ENCODE peak calls at places on chromosomes 2 and 18, in ten cellular contexts. Y, Q, F, I, Z, C, T, W, N and H are unnamed samples.

GRCh38 chr2:676647-677055 is 555 bp downstream of the TMEM18 start:
- DNase-seq in F (peak), Y (peak), N (peak), W (peak), C (peak), Z (peak), I (peak), Q (peak), T (peak), H (peak)

GRCh38 chr2:204436267-204436666 is 109.0 kb upstream of the PARD3B start:
- DNase-seq in Z (no peak), I (no peak), W (no peak), N (no peak), C (no peak), Q (no peak), T (no peak), Y (no peak), F (no peak), H (no peak)

GRCh38 chr2:241598061-241598460 is 38.9 kb downstream of the THAP4 start:
- DNase-seq in Q (no peak), T (no peak), Y (no peak), F (peak), W (no peak), C (no peak), Z (no peak), I (no peak), N (no peak), H (no peak)

GRCh38 chr18:58572680-58573079 is 56.2 kb downstream of the ALPK2 start:
- DNase-seq in Q (no peak), N (no peak), C (no peak), Z (no peak), W (no peak), Y (no peak), T (no peak), F (no peak), I (no peak), H (no peak)

GRCh38 chr2:240626531-240627300 is 1.4 kb downstream of the GPR35 start:
- DNase-seq in W (no peak), C (no peak), Y (no peak), I (no peak), F (peak), Z (no peak), Q (peak), N (peak), T (peak), H (no peak)

GRCh38 chr2:237486819-237487448 is at the start of gene MLPH:
- DNase-seq in Y (peak), Q (peak), T (peak), W (peak), C (peak), Z (no peak), N (peak), F (peak), I (peak), H (peak)

GRCh38 chr18:54906636-54907180 is 52.6 kb downstream of the CCDC68 start:
- DNase-seq in N (no peak), T (no peak), F (no peak), C (peak), Z (no peak), W (no peak), Y (no peak), Q (no peak), I (peak), H (no peak)

GRCh38 chr2:132849118-132849517 is 179.1 kb upstream of the LYPD1 start:
- DNase-seq in W (no peak), F (no peak), N (no peak), C (peak), Z (no peak), T (no peak), I (peak), Y (no peak), Q (no peak), H (no peak)

GRCh38 chr2:98311090-98311489 is 35.2 kb upstream of the CNGA3 start:
- DNase-seq in W (no peak), Z (no peak), C (no peak), Q (no peak), N (no peak), T (no peak), F (no peak), Y (no peak), I (no peak), H (no peak)

GRCh38 chr18:21458322-21458721 is 142.2 kb downstream of the ESCO1 start:
- DNase-seq in W (no peak), Q (peak), T (no peak), F (peak), Y (no peak), Z (no peak), N (no peak), C (no peak), I (no peak), H (peak)

GRCh38 chr2:220165401-220165800 is 538.0 kb downstream of the SLC4A3 start:
- DNase-seq in Y (peak), I (no peak), T (peak), Q (no peak), Z (no peak), C (no peak), N (peak), F (no peak), W (no peak), H (no peak)

GRCh38 chr2:101329026-101329425 is 20.5 kb upstream of the RNF149 start:
- DNase-seq in I (no peak), Z (no peak), Q (no peak), W (no peak), Y (no peak), T (no peak), F (no peak), N (no peak), C (no peak), H (no peak)

GRCh38 chr2:101327863-101328394 is 19.4 kb upstream of the RNF149 start:
- DNase-seq in N (peak), C (no peak), I (no peak), F (no peak), T (peak), W (no peak), Y (peak), Q (no peak), Z (no peak), H (no peak)

GRCh38 chr2:101328474-101329007 is 20.0 kb upstream of the RNF149 start:
- DNase-seq in T (peak), F (no peak), C (peak), Q (no peak), Y (no peak), W (no peak), Z (no peak), N (no peak), I (peak), H (no peak)

GRCh38 chr2:101331202-101331601 is 22.7 kb upstream of the RNF149 start:
- DNase-seq in Y (no peak), C (no peak), Q (no peak), N (no peak), I (no peak), Z (no peak), F (no peak), T (no peak), W (no peak), H (no peak)

GRCh38 chr2:101330253-101330921 is 21.9 kb upstream of the RNF149 start:
- DNase-seq in F (no peak), I (peak), Q (peak), C (peak), Z (no peak), Y (peak), T (peak), W (no peak), N (peak), H (peak)
- H3K27ac ChIP-seq in F (no peak), I (no peak), Q (peak), C (no peak), Z (no peak), Y (peak), T (peak), W (no peak), N (peak), H (peak)

DNA sequence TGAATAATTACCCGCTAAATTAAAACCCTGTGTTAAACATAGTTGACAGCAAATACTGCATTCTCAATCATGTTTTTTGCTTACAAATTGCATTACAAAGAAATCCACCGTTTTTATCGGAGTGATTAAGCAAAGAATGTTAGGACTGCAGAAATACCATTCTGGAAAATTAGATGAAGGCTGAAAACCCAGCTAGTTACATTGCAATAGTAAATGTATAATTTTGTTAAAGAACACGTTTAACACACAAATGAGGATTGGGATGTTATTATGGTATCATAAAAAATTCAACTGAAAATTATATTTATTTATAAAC is 12.3 kb upstream of the GBX2 start:
- DNase-seq in Z (no peak), N (no peak), W (no peak), F (no peak), I (no peak), C (no peak), T (no peak), Q (no peak), Y (no peak), H (no peak)
- TF ChIP-seq CTCF in Z (no peak), N (no peak), W (no peak), F (no peak), I (no peak), C (no peak), T (no peak), Q (no peak), Y (no peak), H (no peak)

DNA sequence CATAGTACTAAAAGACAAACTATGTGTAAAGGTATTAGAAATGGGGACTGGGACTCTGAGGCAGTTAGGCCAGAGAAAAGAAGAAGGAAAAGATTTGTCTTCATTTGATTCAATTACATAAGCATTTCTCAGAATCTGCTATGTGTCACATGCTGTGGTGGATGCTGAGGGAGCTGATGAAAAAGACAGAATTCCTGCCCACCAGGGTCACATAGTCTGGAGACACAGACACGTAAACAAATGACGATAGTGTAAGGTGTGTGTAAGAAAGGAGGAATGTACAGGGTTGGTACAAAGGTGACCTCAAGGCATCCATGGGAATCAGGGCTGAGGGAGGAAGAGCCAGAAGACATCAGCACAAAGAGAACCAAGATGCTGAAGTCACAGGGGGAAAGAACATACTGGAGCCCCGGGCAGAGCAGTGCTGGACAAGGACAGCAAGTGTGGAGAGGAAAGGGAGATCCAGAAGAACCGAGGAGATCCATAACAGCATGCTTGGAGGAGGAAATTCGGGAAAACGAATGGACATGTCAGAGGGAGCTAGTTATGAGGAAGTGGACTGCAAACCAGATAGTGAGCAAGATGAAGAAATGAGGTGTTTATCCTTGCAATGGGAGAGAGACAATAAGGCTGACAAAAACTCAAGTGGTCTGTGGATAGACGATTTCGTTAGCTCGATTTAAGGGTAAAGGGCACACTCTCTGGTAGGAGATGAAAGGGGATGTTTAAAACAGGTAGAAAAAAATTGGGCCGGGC is 1.2 kb upstream of the MAPRE3 start:
- DNase-seq in F (no peak), Z (no peak), T (no peak), W (no peak), Q (no peak), I (peak), C (peak), Y (no peak), N (no peak), H (no peak)
- H3K27ac ChIP-seq in F (no peak), Z (no peak), T (peak), W (no peak), Q (no peak), I (no peak), C (peak), Y (no peak), N (no peak), H (no peak)

GRCh38 chr2:149036507-149037293 is 1.8 kb upstream of the LYPD6B start:
- DNase-seq in Q (no peak), C (no peak), Y (no peak), F (no peak), I (no peak), T (no peak), W (no peak), Z (no peak), N (no peak), H (no peak)

GRCh38 chr2:149040451-149040850 is 2.0 kb downstream of the LYPD6B start:
- DNase-seq in C (no peak), I (no peak), T (peak), Y (no peak), N (peak), Z (no peak), W (no peak), F (no peak), Q (no peak), H (no peak)

GRCh38 chr2:149037851-149038250 is 648 bp upstream of the LYPD6B start:
- DNase-seq in F (no peak), Z (no peak), Y (peak), I (no peak), C (no peak), N (peak), Q (no peak), T (no peak), W (peak), H (no peak)

GRCh38 chr2:149039213-149039724 is 770 bp downstream of the LYPD6B start:
- DNase-seq in N (no peak), F (no peak), I (no peak), Z (no peak), Y (no peak), W (no peak), C (no peak), T (no peak), Q (no peak), H (no peak)

GRCh38 chr2:149038442-149039212 is at the start of gene LYPD6B:
- DNase-seq in I (no peak), C (no peak), Z (no peak), T (peak), W (peak), F (no peak), Y (peak), N (peak), Q (no peak), H (no peak)
- TF ChIP-seq CTCF in I (no peak), C (no peak), Z (no peak), T (no peak), W (no peak), F (no peak), Y (no peak), N (no peak), Q (no peak), H (no peak)